ENCODE peak calls at places on chromosomes 16 and 17, in nine cellular contexts. O is lower leg skin; X is neural crest cell; T is cardiac muscle cell; N is PC-9; Q is MCF 10A; S is astrocyte of the cerebellum; A is ovary; H is CD4-positive, alpha-beta T cell. Z is an unnamed sample.

GRCh38 chr17:76326306-76326705 is 18.2 kb upstream of the QRICH2 start:
- DNase-seq in O (no peak), X (no peak), T (no peak), N (no peak), Q (no peak), S (no peak), A (no peak), H (no peak), Z (no peak)

GRCh38 chr17:80622170-80622466 is 77.5 kb downstream of the RPTOR start:
- DNase-seq in O (no peak), X (no peak), T (no peak), N (no peak), Q (no peak), S (no peak), A (no peak), H (no peak), Z (no peak)

GRCh38 chr17:82358467-82359350 is at the start of gene TEX19:
- DNase-seq in O (no peak), X (no peak), T (no peak), N (no peak), Q (peak; percentile 13), S (no peak), A (no peak), H (no peak), Z (no peak)

GRCh38 chr17:1120596-1121441 is 59.0 kb downstream of the ABR start:
- DNase-seq in O (no peak), X (no peak), T (no peak), N (no peak), Q (no peak), S (no peak), A (no peak), H (no peak), Z (no peak)

GRCh38 chr17:37710344-37710886 is 34.4 kb downstream of the HNF1B start:
- DNase-seq in O (no peak), X (peak; percentile 41), T (no peak), N (peak; percentile 75), Q (no peak), S (peak; percentile 37), A (no peak), H (no peak), Z (no peak)

GRCh38 chr17:77126519-77126918 is 14.2 kb upstream of the SEC14L1 start:
- DNase-seq in O (no peak), X (no peak), T (no peak), N (peak; percentile 58), Q (peak; percentile 75), S (no peak), A (no peak), H (no peak), Z (no peak)

GRCh38 chr16:81041696-81042095 is 6.1 kb downstream of the ATMIN start:
- DNase-seq in O (no peak), X (no peak), T (no peak), N (no peak), Q (no peak), S (no peak), A (no peak), H (no peak), Z (no peak)

GRCh38 chr16:24986512-24987303 is 28.5 kb downstream of the ARHGAP17 start:
- DNase-seq in O (peak; percentile 49), X (no peak), T (peak; percentile 6), N (peak; percentile 28), Q (peak; percentile 69), S (peak; percentile 81), A (peak; percentile 62), H (no peak), Z (no peak)

GRCh38 chr16:87484487-87485331 is 8.1 kb downstream of the ZCCHC14 start:
- DNase-seq in O (no peak), X (no peak), T (no peak), N (no peak), Q (no peak), S (no peak), A (no peak), H (no peak), Z (no peak)

GRCh38 chr17:58339775-58340622 is 11.4 kb upstream of the TSPOAP1 start:
- DNase-seq in O (no peak), X (no peak), T (no peak), N (no peak), Q (no peak), S (no peak), A (no peak), H (no peak), Z (no peak)

GRCh38 chr17:73231363-73231762 is 30.3 kb downstream of the CPSF4L start:
- DNase-seq in O (no peak), X (no peak), T (peak; percentile 41), N (peak; percentile 7), Q (peak; percentile 27), S (no peak), A (no peak), H (no peak), Z (no peak)

GRCh38 chr17:39224778-39225307 is 902 bp downstream of the STAC2 start:
- DNase-seq in O (no peak), X (no peak), T (no peak), N (no peak), Q (no peak), S (no peak), A (no peak), H (no peak), Z (no peak)

GRCh38 chr17:72858826-72859495 is 233.5 kb downstream of the SLC39A11 start:
- DNase-seq in O (no peak), X (no peak), T (no peak), N (no peak), Q (no peak), S (no peak), A (no peak), H (no peak), Z (no peak)

DNA sequence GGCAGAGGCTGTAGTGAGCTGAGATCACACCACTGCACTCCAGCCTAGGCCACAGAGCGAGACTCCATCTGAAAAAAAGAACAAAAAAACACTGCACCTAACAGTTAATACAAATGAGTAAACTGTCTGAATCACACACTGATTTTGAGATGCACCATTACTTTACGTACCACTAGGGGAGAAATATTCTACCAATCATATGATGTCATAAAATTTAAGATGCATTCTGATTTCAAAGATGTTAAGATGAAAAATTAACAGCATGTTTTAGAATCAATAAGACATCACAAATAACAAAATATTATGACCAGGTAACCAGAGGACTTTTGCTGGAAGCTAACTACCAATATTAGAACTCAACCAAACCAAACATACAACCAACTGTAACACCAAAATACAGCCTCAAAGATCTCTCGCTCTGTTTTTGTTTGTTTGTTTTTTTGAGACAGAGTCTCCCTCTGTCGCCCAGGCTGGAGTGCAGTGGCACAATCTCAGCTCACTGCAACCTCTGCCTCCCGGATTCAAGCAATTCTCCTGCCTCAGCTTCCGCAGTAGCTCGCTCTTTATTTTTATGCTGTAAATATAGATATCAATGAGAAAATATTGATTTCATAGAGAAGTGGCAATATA is 31.6 kb downstream of the GLG1 start:
- DNase-seq in O (no peak), X (no peak), T (no peak), N (no peak), Q (no peak), S (no peak), A (no peak), H (no peak), Z (no peak)
- TF ChIP-seq CTCF in O (no peak), X (peak; percentile 17), T (no peak), N (no peak), Q (no peak), S (no peak), A (no peak), H (no peak), Z (no peak)

GRCh38 chr16:30090607-30091332 is 954 bp downstream of the TBX6 start:
- DNase-seq in O (no peak), X (no peak), T (no peak), N (no peak), Q (no peak), S (no peak), A (peak; percentile 44), H (no peak), Z (no peak)

GRCh38 chr16:30091474-30092372 is at the start of gene TBX6:
- DNase-seq in O (peak; percentile 90), X (peak; percentile 95), T (peak; percentile 97), N (peak; percentile 98), Q (peak; percentile 89), S (peak; percentile 46), A (peak; percentile 91), H (peak; percentile 91), Z (peak; percentile 77)

GRCh38 chr16:30095166-30096078 is 591 bp downstream of the YPEL3 start:
- DNase-seq in O (peak; percentile 29), X (no peak), T (no peak), N (no peak), Q (no peak), S (no peak), A (peak; percentile 37), H (no peak), Z (no peak)

GRCh38 chr16:30094541-30095165 is 1.4 kb downstream of the YPEL3 start:
- DNase-seq in O (no peak), X (peak; percentile 41), T (no peak), N (no peak), Q (no peak), S (no peak), A (peak; percentile 55), H (no peak), Z (no peak)

DNA sequence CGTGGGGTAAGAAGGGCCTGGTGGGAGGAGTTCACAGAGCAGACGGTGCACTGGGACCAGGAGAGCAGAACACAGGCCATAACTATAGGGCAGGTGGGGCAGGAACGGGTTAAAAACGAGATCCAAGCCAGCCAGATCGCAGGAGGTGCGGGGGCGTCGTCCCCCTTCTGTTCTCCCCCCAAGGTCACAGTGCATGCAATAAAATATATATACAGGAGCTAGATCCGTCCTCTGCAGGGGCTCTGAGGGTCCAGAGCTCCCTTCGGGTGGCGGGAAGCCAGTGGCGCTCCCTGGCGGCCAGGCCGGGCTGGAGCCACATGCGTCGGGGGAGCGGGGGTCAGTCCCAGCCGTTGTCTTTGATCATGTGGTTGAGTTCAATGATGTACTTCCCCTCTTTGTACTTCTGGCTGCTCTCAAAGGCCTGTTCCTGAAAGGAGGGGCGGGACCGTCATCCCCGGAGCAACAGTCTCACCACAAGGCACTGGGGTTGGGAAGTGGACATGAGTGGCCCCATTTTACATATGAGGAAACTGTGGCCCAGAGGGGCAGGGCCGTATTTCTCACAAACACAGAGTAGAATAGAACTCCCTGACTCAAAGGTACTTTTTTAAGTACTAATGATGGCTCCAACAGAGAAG is 768 bp upstream of the TBX6 start:
- DNase-seq in O (peak; percentile 82), X (peak; percentile 76), T (peak; percentile 69), N (peak; percentile 68), Q (peak; percentile 65), S (no peak), A (peak; percentile 74), H (no peak), Z (no peak)
- TF ChIP-seq CTCF in O (no peak), X (peak; percentile 64), T (peak; percentile 75), N (peak; percentile 43), Q (peak; percentile 34), S (peak; percentile 65), A (peak; percentile 12), H (no peak), Z (peak; percentile 19)

DNA sequence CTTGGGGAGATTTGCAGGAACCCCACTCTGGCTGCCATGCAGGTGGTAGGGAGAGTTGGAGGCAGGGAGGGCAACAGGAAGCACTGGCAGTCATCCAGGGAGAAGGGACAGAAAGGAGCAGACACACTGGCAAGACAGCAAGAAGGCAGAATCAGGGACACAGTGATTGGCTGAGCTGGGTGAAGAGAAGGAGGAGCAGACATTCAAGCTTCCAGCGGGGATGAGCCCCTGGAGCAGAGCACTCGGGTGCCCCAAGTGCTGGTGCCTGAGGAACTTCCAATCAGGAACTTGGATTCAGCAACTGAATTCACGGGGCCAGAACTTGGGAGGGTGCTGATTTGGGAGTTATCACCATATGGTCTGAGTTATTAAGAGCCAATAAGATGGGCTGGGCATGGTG is 6.3 kb upstream of the ITGA3 start:
- DNase-seq in O (no peak), X (no peak), T (no peak), N (no peak), Q (peak; percentile 60), S (no peak), A (no peak), H (no peak), Z (no peak)
- TF ChIP-seq CTCF in O (no peak), X (no peak), T (no peak), N (no peak), Q (no peak), S (no peak), A (no peak), H (no peak), Z (no peak)

GRCh38 chr16:70736454-70737376 is 50.9 kb upstream of the MTSS2 start:
- DNase-seq in O (no peak), X (no peak), T (no peak), N (no peak), Q (no peak), S (no peak), A (no peak), H (no peak), Z (no peak)
- TF ChIP-seq CTCF in O (no peak), X (no peak), T (no peak), N (no peak), Q (no peak), S (no peak), A (no peak), H (no peak), Z (no peak)